ENCODE peak calls at places on chromosomes 11 and 22, in seven cellular contexts. I, M, S, A, H, V and C are unnamed samples.

GRCh38 chr11:17762309-17762974 is 27.9 kb downstream of the KCNC1 start:
- DNase-seq in H (peak; percentile 22), A (no peak), S (peak; percentile 48), M (no peak), I (no peak), V (no peak), C (peak; percentile 32)

GRCh38 chr11:119029340-119030028 is 1.2 kb downstream of the SLC37A4 start:
- DNase-seq in S (peak; percentile 44), M (peak; percentile 39), I (no peak), A (no peak), V (peak; percentile 81), H (peak; percentile 92), C (peak; percentile 16)

GRCh38 chr11:19890308-19890707 is 177.7 kb downstream of the NAV2 start:
- DNase-seq in V (peak; percentile 95), A (peak; percentile 70), I (peak; percentile 82), H (peak; percentile 94), M (no peak), S (no peak), C (peak; percentile 71)

GRCh38 chr11:56089697-56090096 is 3.4 kb upstream of the OR8I2 start:
- DNase-seq in M (no peak), V (no peak), A (no peak), I (no peak), H (no peak), S (no peak), C (no peak)

GRCh38 chr11:33753304-33753703 is 17.1 kb upstream of the CD59 start:
- DNase-seq in V (no peak), A (no peak), I (peak; percentile 30), S (no peak), M (no peak), H (peak; percentile 37), C (peak; percentile 21)

GRCh38 chr22:29780781-29781676 is 13.9 kb downstream of the UQCR10 start:
- DNase-seq in A (peak; percentile 54), S (peak; percentile 80), M (peak; percentile 51), I (peak; percentile 94), H (peak; percentile 95), V (peak; percentile 66), C (peak; percentile 80)

GRCh38 chr22:42880815-42881214 is 23.7 kb upstream of the ARFGAP3 start:
- DNase-seq in H (no peak), M (no peak), A (no peak), V (no peak), I (no peak), S (no peak), C (no peak)

GRCh38 chr22:21978564-21979386 is 3.8 kb downstream of the TOP3B start:
- DNase-seq in S (no peak), M (no peak), I (no peak), H (no peak), V (no peak), A (no peak), C (no peak)

GRCh38 chr11:14974021-14974698 is 2.0 kb upstream of the CALCA start:
- DNase-seq in A (no peak), S (no peak), M (no peak), V (no peak), H (no peak), I (no peak), C (no peak)

GRCh38 chr22:19818264-19819208 is 36.1 kb downstream of the GNB1L start:
- DNase-seq in V (no peak), M (no peak), A (no peak), H (no peak), I (no peak), S (no peak), C (no peak)

GRCh38 chr11:67033661-67034166 is 10.8 kb downstream of the SYT12 start:
- DNase-seq in V (peak; percentile 57), H (peak; percentile 75), I (peak; percentile 92), S (no peak), M (peak; percentile 69), A (peak; percentile 75), C (peak; percentile 35)

GRCh38 chr11:93512073-93512475 is 31.1 kb downstream of the SMCO4 start:
- DNase-seq in S (no peak), V (no peak), H (no peak), I (no peak), M (no peak), A (no peak), C (no peak)

GRCh38 chr11:96314326-96315050 is 28.5 kb downstream of the MAML2 start:
- DNase-seq in A (no peak), H (peak; percentile 95), I (no peak), V (peak; percentile 58), M (no peak), S (no peak), C (peak; percentile 94)

GRCh38 chr11:58739725-58740430 is 8.1 kb upstream of the GLYAT start:
- DNase-seq in H (peak; percentile 54), I (peak; percentile 11), A (no peak), M (no peak), S (peak; percentile 46), V (no peak), C (peak; percentile 9)

GRCh38 chr22:44532466-44533025 is 34.5 kb upstream of the RTL6 start:
- DNase-seq in H (no peak), V (no peak), A (no peak), S (no peak), I (no peak), M (no peak), C (peak; percentile 7)

GRCh38 chr11:36878747-36879146 is 280.7 kb upstream of the RAG2 start:
- DNase-seq in M (no peak), A (no peak), H (no peak), S (no peak), I (no peak), V (no peak), C (no peak)

GRCh38 chr22:47066616-47066905 is 304.1 kb downstream of the TBC1D22A start:
- DNase-seq in S (no peak), A (no peak), I (no peak), V (no peak), M (no peak), H (no peak), C (no peak)

GRCh38 chr11:28887681-28888080 is 779.5 kb downstream of the METTL15 start:
- DNase-seq in S (no peak), V (no peak), I (no peak), H (no peak), A (no peak), M (no peak), C (no peak)

GRCh38 chr11:120908521-120909181 is 115.3 kb upstream of the TBCEL start:
- DNase-seq in H (no peak), A (no peak), S (no peak), I (no peak), V (no peak), M (no peak), C (no peak)

GRCh38 chr11:109308551-109308950 is 113.4 kb upstream of the C11orf87 start:
- DNase-seq in V (no peak), A (no peak), I (no peak), M (no peak), S (no peak), H (no peak), C (no peak)

GRCh38 chr22:28229566-28230483 is 310.8 kb upstream of the PITPNB start:
- DNase-seq in V (no peak), I (peak; percentile 83), S (no peak), A (no peak), H (peak; percentile 41), M (no peak), C (no peak)

GRCh38 chr11:35365961-35366360 is 53.4 kb downstream of the SLC1A2 start:
- DNase-seq in S (no peak), V (no peak), A (no peak), M (no peak), H (no peak), I (no peak), C (no peak)

GRCh38 chr11:9780929-9781328 is 117.1 kb downstream of the SWAP70 start:
- DNase-seq in A (no peak), M (no peak), H (no peak), I (no peak), V (no peak), S (no peak), C (no peak)

GRCh38 chr11:118666331-118666730 is 13.1 kb downstream of the TREH start:
- DNase-seq in H (no peak), A (no peak), I (no peak), S (no peak), M (no peak), V (no peak), C (no peak)

GRCh38 chr22:18110194-18110943 is at the start of gene TUBA8:
- DNase-seq in M (no peak), A (no peak), I (peak; percentile 47), V (peak; percentile 55), H (peak; percentile 66), S (no peak), C (peak; percentile 27)

GRCh38 chr11:113935858-113936257 is 31.3 kb downstream of the HTR3B start:
- DNase-seq in S (no peak), H (no peak), I (no peak), V (no peak), M (no peak), A (no peak), C (no peak)

GRCh38 chr11:47723041-47723440 is 7.9 kb upstream of the AGBL2 start:
- DNase-seq in V (no peak), M (no peak), S (no peak), I (no peak), A (no peak), H (no peak), C (no peak)

GRCh38 chr11:17683378-17684161 is 35.8 kb upstream of the MYOD1 start:
- DNase-seq in I (peak; percentile 42), S (no peak), V (peak; percentile 58), M (no peak), H (peak; percentile 86), A (peak; percentile 58), C (peak; percentile 80)

GRCh38 chr11:10580625-10581024 is 12.2 kb upstream of the LYVE1 start:
- DNase-seq in S (no peak), I (no peak), V (no peak), A (no peak), M (no peak), H (no peak), C (no peak)

GRCh38 chr11:69201764-69202370 is 46.1 kb downstream of the SMIM38 start:
- DNase-seq in V (no peak), M (no peak), H (no peak), S (no peak), I (no peak), A (no peak), C (no peak)

GRCh38 chr22:48836673-48837340 is 990.9 kb downstream of the BRD1 start:
- DNase-seq in A (no peak), H (no peak), I (no peak), V (no peak), S (no peak), M (no peak), C (no peak)

GRCh38 chr11:75728992-75729391 is 11.4 kb downstream of the MOGAT2 start:
- DNase-seq in I (no peak), H (no peak), A (no peak), S (no peak), V (no peak), M (no peak), C (no peak)

GRCh38 chr22:47367107-47367690 is 604.7 kb downstream of the TBC1D22A start:
- DNase-seq in S (no peak), A (no peak), M (no peak), V (no peak), I (no peak), H (no peak), C (no peak)

GRCh38 chr22:29523761-29524160 is 29.8 kb downstream of the THOC5 start:
- DNase-seq in A (no peak), I (no peak), V (no peak), S (no peak), M (no peak), H (no peak), C (no peak)

GRCh38 chr11:111384494-111384893 is 5.4 kb upstream of the POU2AF1 start:
- DNase-seq in A (no peak), I (no peak), V (no peak), H (no peak), M (no peak), S (no peak), C (peak; percentile 31)

GRCh38 chr11:67211656-67212436 is 54.4 kb upstream of the GRK2 start:
- DNase-seq in A (no peak), I (no peak), S (no peak), M (no peak), H (no peak), V (no peak), C (no peak)

GRCh38 chr22:28015056-28015445 is 96.0 kb upstream of the PITPNB start:
- DNase-seq in M (no peak), V (no peak), A (no peak), H (peak; percentile 16), I (no peak), S (no peak), C (no peak)